ENCODE peak calls at places on chromosomes 1 and 21, in four cellular contexts. One of them, this sample, is unnamed.

GRCh38 chr1:183926978-183927377 is 110.5 kb downstream of the COLGALT2 start:
- DNase-seq in fibroblast of mammary gland: peak; percentile 27
- DNase-seq in GM12891: no peak
- DNase-seq in GM03348: no peak
- DNase-seq in this sample: no peak

GRCh38 chr1:24536391-24536840 is 19.5 kb upstream of the NCMAP start:
- DNase-seq in fibroblast of mammary gland: no peak
- DNase-seq in GM12891: no peak
- DNase-seq in GM03348: no peak
- DNase-seq in this sample: no peak

GRCh38 chr1:59520759-59521442 is 224.0 kb downstream of the FGGY start:
- DNase-seq in fibroblast of mammary gland: peak; percentile 87
- DNase-seq in GM12891: no peak
- DNase-seq in GM03348: no peak
- DNase-seq in this sample: no peak

GRCh38 chr1:26788836-26789611 is 1.3 kb downstream of the PIGV start:
- DNase-seq in fibroblast of mammary gland: peak; percentile 86
- DNase-seq in GM12891: peak; percentile 68
- DNase-seq in GM03348: peak; percentile 91
- DNase-seq in this sample: peak; percentile 82

GRCh38 chr1:23980725-23981063 is 567 bp upstream of the SRSF10 start:
- DNase-seq in fibroblast of mammary gland: peak; percentile 83
- DNase-seq in GM12891: peak; percentile 44
- DNase-seq in GM03348: peak; percentile 21
- DNase-seq in this sample: peak; percentile 39

GRCh38 chr1:38559180-38559874 is 300.2 kb downstream of the RRAGC start:
- DNase-seq in fibroblast of mammary gland: no peak
- DNase-seq in GM12891: peak; percentile 70
- DNase-seq in GM03348: no peak
- DNase-seq in this sample: peak; percentile 41

GRCh38 chr1:201138311-201138840 is 11.4 kb upstream of the ASCL5 start:
- DNase-seq in fibroblast of mammary gland: no peak
- DNase-seq in GM12891: no peak
- DNase-seq in GM03348: no peak
- DNase-seq in this sample: no peak

GRCh38 chr1:93847811-93848288 is 31.2 kb downstream of the DNTTIP2 start:
- DNase-seq in fibroblast of mammary gland: peak; percentile 77
- DNase-seq in GM12891: no peak
- DNase-seq in GM03348: peak; percentile 76
- DNase-seq in this sample: peak; percentile 61

GRCh38 chr1:234315091-234315541 is 58.1 kb upstream of the COA6 start:
- DNase-seq in fibroblast of mammary gland: peak; percentile 52
- DNase-seq in GM12891: no peak
- DNase-seq in GM03348: peak; percentile 44
- DNase-seq in this sample: no peak

GRCh38 chr1:245972476-245972875 is 534.6 kb downstream of the SMYD3 start:
- DNase-seq in fibroblast of mammary gland: peak; percentile 35
- DNase-seq in GM12891: no peak
- DNase-seq in GM03348: no peak
- DNase-seq in this sample: no peak

GRCh38 chr1:204889681-204890373 is 19.2 kb downstream of the NFASC start:
- DNase-seq in fibroblast of mammary gland: peak; percentile 2
- DNase-seq in GM12891: no peak
- DNase-seq in GM03348: no peak
- DNase-seq in this sample: no peak

GRCh38 chr21:25283720-25284119 is 323.6 kb downstream of the MRPL39 start:
- DNase-seq in fibroblast of mammary gland: peak; percentile 68
- DNase-seq in GM12891: no peak
- DNase-seq in GM03348: peak; percentile 46
- DNase-seq in this sample: peak; percentile 29

GRCh38 chr1:39130297-39130696 is 74.2 kb upstream of the MACF1 start:
- DNase-seq in fibroblast of mammary gland: peak; percentile 92
- DNase-seq in GM12891: no peak
- DNase-seq in GM03348: peak; percentile 72
- DNase-seq in this sample: no peak

GRCh38 chr1:111709986-111710385 is 29.2 kb downstream of the INKA2 start:
- DNase-seq in fibroblast of mammary gland: no peak
- DNase-seq in GM12891: no peak
- DNase-seq in GM03348: no peak
- DNase-seq in this sample: no peak

GRCh38 chr1:46770541-46770940 is 28.3 kb upstream of the CYP4B1 start:
- DNase-seq in fibroblast of mammary gland: no peak
- DNase-seq in GM12891: no peak
- DNase-seq in GM03348: no peak
- DNase-seq in this sample: no peak

GRCh38 chr1:22207605-22208264 is 64.8 kb upstream of the WNT4 start:
- DNase-seq in fibroblast of mammary gland: no peak
- DNase-seq in GM12891: no peak
- DNase-seq in GM03348: peak; percentile 33
- DNase-seq in this sample: no peak

GRCh38 chr1:7574121-7575040 is 196.7 kb upstream of the VAMP3 start:
- DNase-seq in fibroblast of mammary gland: peak; percentile 4
- DNase-seq in GM12891: no peak
- DNase-seq in GM03348: no peak
- DNase-seq in this sample: no peak

GRCh38 chr1:101004061-101004460 is 21.5 kb downstream of the DPH5 start:
- DNase-seq in fibroblast of mammary gland: peak; percentile 82
- DNase-seq in GM12891: no peak
- DNase-seq in GM03348: peak; percentile 19
- DNase-seq in this sample: no peak

GRCh38 chr1:32695098-32695904 is 7.3 kb downstream of the SYNC start:
- DNase-seq in fibroblast of mammary gland: peak; percentile 69
- DNase-seq in GM12891: no peak
- DNase-seq in GM03348: peak; percentile 78
- DNase-seq in this sample: no peak

GRCh38 chr1:47244339-47244862 is 12.4 kb upstream of the TAL1 start:
- DNase-seq in fibroblast of mammary gland: no peak
- DNase-seq in GM12891: no peak
- DNase-seq in GM03348: no peak
- DNase-seq in this sample: no peak

GRCh38 chr1:95233321-95233736 is 681 bp upstream of the RWDD3 start:
- DNase-seq in fibroblast of mammary gland: peak; percentile 33
- DNase-seq in GM12891: no peak
- DNase-seq in GM03348: peak; percentile 38
- DNase-seq in this sample: no peak

GRCh38 chr1:187306671-187307415 is 478.1 kb downstream of the PLA2G4A start:
- DNase-seq in fibroblast of mammary gland: no peak
- DNase-seq in GM12891: no peak
- DNase-seq in GM03348: no peak
- DNase-seq in this sample: no peak

GRCh38 chr1:60108223-60108622 is 34.7 kb upstream of the C1orf87 start:
- DNase-seq in fibroblast of mammary gland: no peak
- DNase-seq in GM12891: no peak
- DNase-seq in GM03348: no peak
- DNase-seq in this sample: peak; percentile 18

This sample was measured in iPS-NIHi11.